ENCODE peak calls at places on chromosomes 16 and 17, in seven cellular contexts. One of them, this sample, is unnamed.

GRCh38 chr16:87348616-87349157 is 31.5 kb upstream of the C16orf95 start:
- DNase-seq in DMS153: no peak
- DNase-seq in iris pigment epithelial cell: no peak
- DNase-seq in iPS DF 6.9: no peak
- DNase-seq in T-cell: no peak
- DNase-seq in progenitor cell of endocrine pancreas: no peak
- DNase-seq in tibial artery: no peak
- DNase-seq in this sample: no peak

GRCh38 chr17:63950940-63951907 is 19.1 kb upstream of the CD79B start:
- DNase-seq in progenitor cell of endocrine pancreas: peak
- DNase-seq in tibial artery: no peak
- DNase-seq in iPS DF 6.9: no peak
- DNase-seq in iris pigment epithelial cell: no peak
- DNase-seq in DMS153: peak
- DNase-seq in T-cell: peak
- DNase-seq in this sample: peak

GRCh38 chr16:58511933-58512815 is 3.1 kb upstream of the SETD6 start:
- DNase-seq in T-cell: peak
- DNase-seq in iris pigment epithelial cell: peak
- DNase-seq in DMS153: no peak
- DNase-seq in progenitor cell of endocrine pancreas: peak
- DNase-seq in tibial artery: peak
- DNase-seq in iPS DF 6.9: peak
- DNase-seq in this sample: peak

GRCh38 chr16:9109255-9109654 is 17.8 kb downstream of the HAPSTR1 start:
- DNase-seq in T-cell: no peak
- DNase-seq in progenitor cell of endocrine pancreas: no peak
- DNase-seq in iPS DF 6.9: no peak
- DNase-seq in DMS153: no peak
- DNase-seq in iris pigment epithelial cell: no peak
- DNase-seq in tibial artery: no peak
- DNase-seq in this sample: no peak

GRCh38 chr17:32111141-32111771 is 31.0 kb upstream of the RHOT1 start:
- DNase-seq in DMS153: no peak
- DNase-seq in iPS DF 6.9: no peak
- DNase-seq in progenitor cell of endocrine pancreas: no peak
- DNase-seq in tibial artery: peak
- DNase-seq in iris pigment epithelial cell: peak
- DNase-seq in T-cell: peak
- DNase-seq in this sample: no peak

GRCh38 chr17:80743181-80743771 is 198.6 kb downstream of the RPTOR start:
- DNase-seq in iPS DF 6.9: no peak
- DNase-seq in DMS153: no peak
- DNase-seq in T-cell: no peak
- DNase-seq in progenitor cell of endocrine pancreas: no peak
- DNase-seq in iris pigment epithelial cell: no peak
- DNase-seq in tibial artery: no peak
- DNase-seq in this sample: no peak

GRCh38 chr17:39674702-39675389 is 6.6 kb downstream of the PNMT start:
- DNase-seq in iPS DF 6.9: no peak
- DNase-seq in tibial artery: peak
- DNase-seq in iris pigment epithelial cell: no peak
- DNase-seq in DMS153: peak
- DNase-seq in T-cell: no peak
- DNase-seq in progenitor cell of endocrine pancreas: no peak
- DNase-seq in this sample: no peak

GRCh38 chr17:75922963-75923874 is 17.6 kb downstream of the FBF1 start:
- DNase-seq in T-cell: no peak
- DNase-seq in iPS DF 6.9: no peak
- DNase-seq in DMS153: no peak
- DNase-seq in iris pigment epithelial cell: no peak
- DNase-seq in progenitor cell of endocrine pancreas: no peak
- DNase-seq in tibial artery: no peak
- DNase-seq in this sample: no peak

GRCh38 chr16:359067-359763 is 6.7 kb upstream of the AXIN1 start:
- DNase-seq in tibial artery: no peak
- DNase-seq in iris pigment epithelial cell: no peak
- DNase-seq in T-cell: no peak
- DNase-seq in progenitor cell of endocrine pancreas: no peak
- DNase-seq in iPS DF 6.9: no peak
- DNase-seq in DMS153: no peak
- DNase-seq in this sample: no peak

GRCh38 chr17:39782481-39782880 is 44.7 kb downstream of the GRB7 start:
- DNase-seq in tibial artery: no peak
- DNase-seq in progenitor cell of endocrine pancreas: no peak
- DNase-seq in T-cell: no peak
- DNase-seq in iPS DF 6.9: no peak
- DNase-seq in DMS153: peak
- DNase-seq in iris pigment epithelial cell: peak
- DNase-seq in this sample: no peak

GRCh38 chr17:5555254-5555653 is 29.1 kb downstream of the NLRP1 start:
- DNase-seq in DMS153: no peak
- DNase-seq in tibial artery: no peak
- DNase-seq in iPS DF 6.9: no peak
- DNase-seq in iris pigment epithelial cell: peak
- DNase-seq in T-cell: no peak
- DNase-seq in progenitor cell of endocrine pancreas: no peak
- DNase-seq in this sample: no peak

GRCh38 chr16:83215417-83216001 is 588.7 kb downstream of the CDH13 start:
- DNase-seq in tibial artery: no peak
- DNase-seq in DMS153: no peak
- DNase-seq in T-cell: peak
- DNase-seq in progenitor cell of endocrine pancreas: peak
- DNase-seq in iPS DF 6.9: peak
- DNase-seq in iris pigment epithelial cell: peak
- DNase-seq in this sample: peak

GRCh38 chr16:47492428-47493357 is 31.6 kb downstream of the PHKB start:
- DNase-seq in iris pigment epithelial cell: peak
- DNase-seq in iPS DF 6.9: no peak
- DNase-seq in tibial artery: peak
- DNase-seq in DMS153: no peak
- DNase-seq in progenitor cell of endocrine pancreas: no peak
- DNase-seq in T-cell: no peak
- DNase-seq in this sample: peak

GRCh38 chr17:42760652-42761581 is at the start of gene RAMP2:
- DNase-seq in tibial artery: no peak
- DNase-seq in progenitor cell of endocrine pancreas: no peak
- DNase-seq in iPS DF 6.9: no peak
- DNase-seq in iris pigment epithelial cell: no peak
- DNase-seq in T-cell: no peak
- DNase-seq in DMS153: peak
- DNase-seq in this sample: peak

GRCh38 chr17:28574536-28574935 is 2.2 kb downstream of the ALDOC start:
- DNase-seq in iris pigment epithelial cell: no peak
- DNase-seq in T-cell: no peak
- DNase-seq in tibial artery: no peak
- DNase-seq in progenitor cell of endocrine pancreas: no peak
- DNase-seq in DMS153: no peak
- DNase-seq in iPS DF 6.9: no peak
- DNase-seq in this sample: no peak

GRCh38 chr17:5695480-5695879 is 111.2 kb upstream of the NLRP1 start:
- DNase-seq in iris pigment epithelial cell: no peak
- DNase-seq in progenitor cell of endocrine pancreas: no peak
- DNase-seq in iPS DF 6.9: no peak
- DNase-seq in DMS153: no peak
- DNase-seq in tibial artery: no peak
- DNase-seq in T-cell: no peak
- DNase-seq in this sample: no peak

GRCh38 chr17:29645516-29646051 is 22.9 kb upstream of the CORO6 start:
- DNase-seq in iPS DF 6.9: no peak
- DNase-seq in iris pigment epithelial cell: peak
- DNase-seq in DMS153: no peak
- DNase-seq in tibial artery: peak
- DNase-seq in T-cell: no peak
- DNase-seq in progenitor cell of endocrine pancreas: no peak
- DNase-seq in this sample: no peak

GRCh38 chr16:1533443-1533951 is at the start of gene TMEM204:
- DNase-seq in T-cell: peak
- DNase-seq in tibial artery: peak
- DNase-seq in iPS DF 6.9: no peak
- DNase-seq in iris pigment epithelial cell: peak
- DNase-seq in progenitor cell of endocrine pancreas: no peak
- DNase-seq in DMS153: no peak
- DNase-seq in this sample: no peak

GRCh38 chr17:45675892-45676291 is 108.2 kb upstream of the CRHR1 start:
- DNase-seq in iPS DF 6.9: no peak
- DNase-seq in tibial artery: no peak
- DNase-seq in iris pigment epithelial cell: no peak
- DNase-seq in DMS153: no peak
- DNase-seq in progenitor cell of endocrine pancreas: no peak
- DNase-seq in T-cell: no peak
- DNase-seq in this sample: no peak

GRCh38 chr16:74455213-74455612 is 33.9 kb upstream of the CLEC18B start:
- DNase-seq in iPS DF 6.9: no peak
- DNase-seq in tibial artery: no peak
- DNase-seq in iris pigment epithelial cell: peak
- DNase-seq in progenitor cell of endocrine pancreas: no peak
- DNase-seq in DMS153: no peak
- DNase-seq in T-cell: no peak
- DNase-seq in this sample: no peak

GRCh38 chr16:86128246-86128645 is 229.3 kb downstream of the IRF8 start:
- DNase-seq in tibial artery: no peak
- DNase-seq in T-cell: no peak
- DNase-seq in iris pigment epithelial cell: no peak
- DNase-seq in progenitor cell of endocrine pancreas: no peak
- DNase-seq in iPS DF 6.9: no peak
- DNase-seq in DMS153: no peak
- DNase-seq in this sample: no peak

GRCh38 chr17:9645858-9646555 is 690 bp downstream of the USP43 start:
- DNase-seq in DMS153: peak
- DNase-seq in iris pigment epithelial cell: peak
- DNase-seq in iPS DF 6.9: no peak
- DNase-seq in tibial artery: no peak
- DNase-seq in progenitor cell of endocrine pancreas: peak
- DNase-seq in T-cell: no peak
- DNase-seq in this sample: peak